ENCODE peak calls at places on chromosome 11, in seven cellular contexts. E, Q, R, Y, N, G and J are unnamed samples.
A peak's percentile ranks its signal among the peaks of the same experiment; 100 is the strongest.

GRCh38 chr11:36362902-36363301 is 66.8 kb downstream of the PRR5L start:
- DNase-seq in E (no peak), Q (peak; percentile 76), R (peak; percentile 78), Y (no peak), N (no peak), G (no peak), J (no peak)

GRCh38 chr11:34866375-34866774 is 49.8 kb downstream of the APIP start:
- DNase-seq in E (no peak), Q (peak; percentile 61), R (no peak), Y (no peak), N (no peak), G (peak; percentile 4), J (no peak)

GRCh38 chr11:57476223-57476882 is 16.0 kb downstream of the RTN4RL2 start:
- DNase-seq in E (peak; percentile 57), Q (no peak), R (no peak), Y (no peak), N (peak; percentile 79), G (no peak), J (peak; percentile 49)

GRCh38 chr11:95318459-95318858 is 87.5 kb upstream of the SESN3 start:
- DNase-seq in E (no peak), Q (no peak), R (no peak), Y (no peak), N (no peak), G (no peak), J (no peak)

GRCh38 chr11:78292109-78292803 is 103.5 kb downstream of the USP35 start:
- DNase-seq in E (no peak), Q (no peak), R (no peak), Y (no peak), N (no peak), G (no peak), J (no peak)

GRCh38 chr11:20310137-20310536 is 53.4 kb upstream of the HTATIP2 start:
- DNase-seq in E (no peak), Q (no peak), R (no peak), Y (no peak), N (no peak), G (no peak), J (no peak)

GRCh38 chr11:100681064-100681502 is 6.0 kb upstream of the ARHGAP42 start:
- DNase-seq in E (peak; percentile 80), Q (peak; percentile 70), R (no peak), Y (peak; percentile 85), N (peak; percentile 76), G (no peak), J (peak; percentile 24)

GRCh38 chr11:914747-915493 is 4.3 kb upstream of the CHID1 start:
- DNase-seq in E (peak; percentile 52), Q (no peak), R (no peak), Y (peak; percentile 76), N (peak; percentile 80), G (no peak), J (peak; percentile 35)

GRCh38 chr11:60970369-60970774 is 1.1 kb upstream of the CD6 start:
- DNase-seq in E (peak; percentile 64), Q (peak; percentile 52), R (peak; percentile 22), Y (peak; percentile 74), N (peak; percentile 69), G (no peak), J (peak; percentile 61)

GRCh38 chr11:124174001-124174400 is 9.1 kb upstream of the OR10D3 start:
- DNase-seq in E (no peak), Q (peak; percentile 93), R (peak; percentile 3), Y (no peak), N (no peak), G (peak; percentile 53), J (peak; percentile 51)

GRCh38 chr11:67504023-67504949 is 877 bp downstream of the PITPNM1 start:
- DNase-seq in E (no peak), Q (peak; percentile 29), R (no peak), Y (no peak), N (no peak), G (no peak), J (peak; percentile 59)

GRCh38 chr11:42631223-42631843 is 680.5 kb upstream of the API5 start:
- DNase-seq in E (no peak), Q (peak; percentile 6), R (peak; percentile 16), Y (no peak), N (no peak), G (no peak), J (no peak)

GRCh38 chr11:103907136-103907535 is 129.3 kb upstream of the DDI1 start:
- DNase-seq in E (no peak), Q (no peak), R (no peak), Y (no peak), N (no peak), G (no peak), J (no peak)

GRCh38 chr11:57161351-57161750 is 20.4 kb upstream of the LRRC55 start:
- DNase-seq in E (no peak), Q (no peak), R (no peak), Y (no peak), N (no peak), G (no peak), J (no peak)

GRCh38 chr11:86442420-86442819 is 67.7 kb downstream of the CCDC81 start:
- DNase-seq in E (no peak), Q (peak; percentile 34), R (no peak), Y (no peak), N (no peak), G (no peak), J (no peak)